ENCODE peak calls at places on chromosomes 7 and 10, in four cellular contexts. J is NCI-H1417, E is islet precursor cell, H is NCI-H748 treated with DMSO at 0.1 percent for 48 hours. G is an unnamed sample.

GRCh38 chr10:49324711-49325110 is 25.7 kb downstream of the C10orf71 start:
- DNase-seq in J (peak; percentile 21), E (peak; percentile 64), H (no peak), G (no peak)

GRCh38 chr10:68542046-68542445 is 14.7 kb upstream of the SLC25A16 start:
- DNase-seq in J (no peak), E (no peak), H (no peak), G (no peak)

GRCh38 chr10:99235469-99235871 is at the start of gene HPSE2:
- DNase-seq in J (no peak), E (peak; percentile 52), H (no peak), G (no peak)

GRCh38 chr7:102925962-102926825 is 13.4 kb downstream of the LRRC17 start:
- DNase-seq in J (no peak), H (no peak), E (no peak), G (no peak)

GRCh38 chr10:78184851-78185692 is 151.4 kb downstream of the RPS24 start:
- DNase-seq in E (no peak), H (no peak), J (peak; percentile 2), G (no peak)

GRCh38 chr10:43401627-43402026 is 7.4 kb downstream of the HNRNPF start:
- DNase-seq in J (no peak), H (no peak), E (peak; percentile 78), G (no peak)

GRCh38 chr10:77836299-77836820 is 90.2 kb downstream of the DLG5 start:
- DNase-seq in H (no peak), E (peak; percentile 44), J (no peak), G (peak; percentile 44)

GRCh38 chr10:118629211-118629610 is 33.8 kb upstream of the PRLHR start:
- DNase-seq in E (no peak), H (no peak), J (no peak), G (no peak)

GRCh38 chr10:5413012-5413938 is 918 bp downstream of the NET1 start:
- DNase-seq in J (peak; percentile 22), E (peak; percentile 67), H (no peak), G (no peak)

GRCh38 chr7:46343802-46344201 is 422.7 kb upstream of the IGFBP3 start:
- DNase-seq in E (no peak), H (no peak), J (no peak), G (no peak)

GRCh38 chr7:145036592-145037386 is 200.9 kb upstream of the TPK1 start:
- DNase-seq in J (peak; percentile 85), H (peak; percentile 49), E (peak; percentile 61), G (peak; percentile 31)

GRCh38 chr10:72272689-72273409 is 875 bp upstream of the DDIT4 start:
- DNase-seq in E (peak; percentile 99), H (peak; percentile 22), J (peak; percentile 87), G (peak; percentile 36)

GRCh38 chr7:85875398-85875797 is 688.5 kb upstream of the SEMA3D start:
- DNase-seq in E (peak; percentile 51), H (no peak), J (no peak), G (no peak)

GRCh38 chr10:129838794-129839193 is 125.3 kb downstream of the EBF3 start:
- DNase-seq in J (no peak), E (no peak), H (no peak), G (no peak)

GRCh38 chr7:131329176-131329570 is 1.5 kb downstream of the MKLN1 start:
- DNase-seq in J (peak; percentile 39), H (no peak), E (no peak), G (no peak)

GRCh38 chr10:14560274-14560673 is 214.4 kb downstream of the FAM107B start:
- DNase-seq in J (peak; percentile 1), E (peak; percentile 79), H (no peak), G (no peak)

GRCh38 chr7:13778967-13779366 is 210.5 kb downstream of the ETV1 start:
- DNase-seq in H (no peak), J (no peak), E (no peak), G (no peak)

GRCh38 chr10:108591417-108591816 is 1331.9 kb downstream of the XPNPEP1 start:
- DNase-seq in J (no peak), E (no peak), H (no peak), G (no peak)

GRCh38 chr7:100863406-100863950 is 3.7 kb upstream of the TRIP6 start:
- DNase-seq in E (no peak), J (no peak), H (no peak), G (no peak)

GRCh38 chr10:124124123-124124768 is 30.8 kb upstream of the CHST15 start:
- DNase-seq in E (no peak), J (no peak), H (no peak), G (no peak)

GRCh38 chr10:119443441-119443840 is 99.1 kb downstream of the RGS10 start:
- DNase-seq in H (no peak), E (no peak), J (no peak), G (no peak)

GRCh38 chr7:124940306-124940705 is 10.7 kb upstream of the POT1 start:
- DNase-seq in J (no peak), E (no peak), H (no peak), G (no peak)

GRCh38 chr10:69911571-69912528 is 110.1 kb downstream of the COL13A1 start:
- DNase-seq in E (no peak), H (no peak), J (no peak), G (no peak)

GRCh38 chr7:30726296-30727006 is 25.5 kb upstream of the INMT start:
- DNase-seq in E (no peak), H (no peak), J (no peak), G (no peak)

GRCh38 chr7:154914580-154915380 is 88.1 kb downstream of the PAXIP1 start:
- DNase-seq in J (peak; percentile 64), E (no peak), H (no peak), G (no peak)

GRCh38 chr7:99784007-99784406 is at the start of gene CYP3A4:
- DNase-seq in E (no peak), J (no peak), H (no peak), G (no peak)

GRCh38 chr10:113053881-113054280 is 103.8 kb downstream of the TCF7L2 start:
- DNase-seq in H (no peak), E (peak; percentile 91), J (no peak), G (no peak)

GRCh38 chr7:107966701-107967100 is 36.3 kb downstream of the LAMB1 start:
- DNase-seq in H (no peak), J (no peak), E (peak; percentile 85), G (no peak)

GRCh38 chr7:64951250-64951848 is 39.5 kb downstream of the ZNF117 start:
- DNase-seq in J (peak; percentile 77), H (peak; percentile 48), E (no peak), G (no peak)

GRCh38 chr10:75740541-75740940 is 309.1 kb downstream of the LRMDA start:
- DNase-seq in E (no peak), H (no peak), J (no peak), G (no peak)

GRCh38 chr10:115762029-115762428 is 511.0 kb downstream of the GFRA1 start:
- DNase-seq in E (no peak), H (no peak), J (no peak), G (no peak)

GRCh38 chr10:7703140-7703539 is at the start of gene ITIH2:
- DNase-seq in J (no peak), E (no peak), H (no peak), G (no peak)